ENCODE peak calls at places on chromosomes 16 and 17, in five cellular contexts. B is ovary; S is heart left ventricle; P is mesenchymal stem cell; U is CD4-positive, alpha-beta memory T cell. I is an unnamed sample.

GRCh38 chr17:65097110-65097509 is 40.1 kb upstream of the RGS9 start:
- DNase-seq in B (no peak), S (no peak), P (no peak), U (no peak), I (no peak)

GRCh38 chr17:13756763-13757162 is 155.0 kb upstream of the HS3ST3A1 start:
- DNase-seq in B (no peak), S (no peak), P (no peak), U (no peak), I (no peak)

GRCh38 chr16:3536851-3537250 is 36.0 kb downstream of the CLUAP1 start:
- DNase-seq in B (no peak), S (peak; percentile 33), P (no peak), U (no peak), I (no peak)

GRCh38 chr16:58768145-58768544 is 34.0 kb upstream of the GOT2 start:
- DNase-seq in B (no peak), S (no peak), P (no peak), U (no peak), I (no peak)

GRCh38 chr17:83005639-83006038 is 73.8 kb upstream of the METRNL start:
- DNase-seq in B (no peak), S (no peak), P (no peak), U (no peak), I (no peak)

GRCh38 chr16:20023190-20023589 is 50.5 kb downstream of the GPR139 start:
- DNase-seq in B (no peak), S (no peak), P (peak; percentile 1), U (no peak), I (no peak)

GRCh38 chr16:48850097-48850496 is 240.1 kb upstream of the N4BP1 start:
- DNase-seq in B (no peak), S (no peak), P (no peak), U (no peak), I (no peak)

GRCh38 chr17:35740997-35741931 is 9.8 kb downstream of the RASL10B start:
- DNase-seq in B (no peak), S (no peak), P (no peak), U (peak; percentile 10), I (no peak)

GRCh38 chr17:27244481-27245223 is 49.3 kb upstream of the WSB1 start:
- DNase-seq in B (peak; percentile 43), S (peak; percentile 60), P (peak; percentile 96), U (no peak), I (peak; percentile 80)

DNA sequence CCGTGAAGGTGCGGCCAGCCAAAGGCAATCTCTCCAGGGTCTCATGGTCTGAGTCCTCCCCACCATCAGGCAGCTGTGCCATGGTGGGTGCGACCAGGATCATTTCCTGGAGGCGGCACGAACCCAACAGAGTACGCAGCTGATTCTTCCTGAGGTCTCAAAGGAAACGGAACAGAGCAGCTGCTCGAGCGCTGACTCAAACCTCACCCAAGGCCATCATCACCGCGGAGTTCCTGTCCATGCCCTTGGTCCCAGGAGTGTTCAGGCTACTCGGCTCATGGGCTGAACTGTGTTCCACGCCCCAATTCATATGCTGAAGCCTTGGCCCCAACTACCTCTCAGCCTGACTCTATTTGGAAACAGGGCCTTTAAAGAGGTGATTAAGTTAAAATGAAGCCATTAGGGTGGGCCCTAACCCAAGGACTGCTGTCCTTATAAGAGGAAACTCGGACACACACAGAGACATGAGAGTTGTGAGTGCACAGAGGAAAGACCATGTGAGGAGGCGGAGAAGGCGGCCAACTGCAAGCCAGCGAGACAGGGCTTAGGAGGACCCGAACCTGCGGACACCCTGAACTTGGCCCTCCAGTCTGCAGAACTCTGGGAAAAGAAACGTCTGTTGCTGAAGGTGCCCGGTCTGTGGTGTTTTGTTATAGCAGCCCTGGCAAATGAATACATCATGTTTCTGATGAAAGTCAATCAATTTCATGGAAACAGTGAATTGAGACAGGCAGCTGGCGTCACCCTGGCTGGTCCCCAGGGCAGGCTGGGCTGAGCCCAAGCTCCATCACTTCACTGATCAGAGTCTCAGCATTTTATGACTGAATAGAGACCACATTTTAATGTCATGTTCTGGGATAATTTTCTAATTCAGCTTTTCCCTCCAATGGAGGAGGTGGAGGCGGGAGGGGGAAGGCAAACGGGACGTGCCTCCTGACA is 13.7 kb downstream of the MXRA7 start:
- DNase-seq in B (no peak), S (peak; percentile 65), P (peak; percentile 63), U (no peak), I (peak; percentile 60)
- H3K4me1 ChIP-seq in B (peaks cover 41% of the 10 kb centered on the region), S (peaks cover 63% of the 10 kb centered on the region), P (peaks cover 60% of the 10 kb centered on the region), U (peaks cover 5% of the 10 kb centered on the region), I (peaks cover 7% of the 10 kb centered on the region)

GRCh38 chr17:77568540-77568939 is 390.0 kb upstream of the TNRC6C start:
- DNase-seq in B (no peak), S (no peak), P (no peak), U (no peak), I (no peak)
- H3K4me1 ChIP-seq in B (peaks cover 3% of the 10 kb centered on the region), S (no peaks in the 10 kb centered on the region), P (no peaks in the 10 kb centered on the region), U (peaks cover 15% of the 10 kb centered on the region), I (no peaks in the 10 kb centered on the region)

DNA sequence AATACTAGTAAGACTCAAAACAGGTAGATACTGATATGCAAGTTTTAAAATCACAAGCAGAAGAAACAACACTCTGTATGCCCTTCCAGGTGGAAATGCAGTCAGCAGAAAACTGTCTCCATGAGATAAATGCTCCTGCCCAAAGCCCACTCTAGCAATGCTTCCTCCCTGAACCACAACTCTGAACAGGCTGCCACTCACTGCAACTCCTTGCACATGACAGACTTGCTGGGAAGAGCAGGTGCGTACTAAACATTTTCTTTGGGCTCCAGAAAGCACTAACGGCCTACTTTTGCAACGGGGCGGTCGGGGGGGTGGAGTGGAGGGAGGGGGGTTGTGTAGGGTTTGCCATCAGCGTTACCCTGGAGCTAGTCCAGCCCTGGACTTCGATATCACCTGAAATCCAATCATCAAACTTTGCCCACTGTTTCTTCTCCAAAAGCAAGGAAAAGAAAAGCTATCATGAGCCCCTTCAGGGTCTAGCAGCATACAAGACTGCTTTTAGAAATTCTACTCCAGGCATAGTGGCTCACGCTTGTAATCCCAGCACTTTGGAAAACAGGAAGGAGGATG is 46.1 kb downstream of the ANKRD11 start:
- DNase-seq in B (no peak), S (no peak), P (no peak), U (no peak), I (no peak)
- H3K4me1 ChIP-seq in B (peaks cover 35% of the 10 kb centered on the region), S (peaks cover 65% of the 10 kb centered on the region), P (peaks cover 42% of the 10 kb centered on the region), U (peaks cover 100% of the 10 kb centered on the region), I (no peaks in the 10 kb centered on the region)

DNA sequence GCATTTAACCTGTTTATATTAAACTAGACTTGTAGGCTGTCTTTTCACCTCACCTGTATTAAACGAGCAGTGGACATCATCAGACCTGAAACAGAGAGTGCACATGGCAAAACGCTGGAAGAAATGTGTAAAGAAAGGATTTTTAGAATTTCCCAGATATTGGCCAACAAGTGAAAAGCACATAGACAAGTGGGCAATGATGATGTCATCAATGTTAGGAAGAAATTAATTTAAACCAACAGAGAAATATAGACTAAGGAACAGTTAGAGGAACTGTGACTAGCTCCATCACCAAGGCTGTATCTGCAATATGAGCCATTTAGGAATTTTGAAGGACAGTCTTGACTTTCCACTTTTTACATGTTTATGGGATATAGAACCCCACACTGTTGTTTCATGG is 67.1 kb upstream of the SLC12A3 start:
- DNase-seq in B (no peak), S (no peak), P (no peak), U (no peak), I (no peak)
- H3K4me1 ChIP-seq in B (peaks cover 3% of the 10 kb centered on the region), S (no peaks in the 10 kb centered on the region), P (peaks cover 12% of the 10 kb centered on the region), U (no peaks in the 10 kb centered on the region), I (no peaks in the 10 kb centered on the region)

I was measured in aorta.